ENCODE peak calls at places on chromosomes 6 and 20, in five cellular contexts. P is cardiac muscle cell, W is NCI-H345, N is right lobe of liver, F is lung microvascular endothelial cell. T is an unnamed sample.

GRCh38 chr6:47179286-47179685 is 130.4 kb downstream of the TNFRSF21 start:
- DNase-seq in P (no peak), W (no peak), N (no peak), F (no peak), T (no peak)

GRCh38 chr6:159116343-159116742 is 52.9 kb upstream of the FNDC1 start:
- DNase-seq in P (no peak), W (no peak), N (no peak), F (no peak), T (no peak)

GRCh38 chr20:251352-251751 is 6.2 kb upstream of the DEFB132 start:
- DNase-seq in P (no peak), W (no peak), N (no peak), F (no peak), T (no peak)

GRCh38 chr6:39313526-39314272 is 520 bp downstream of the KCNK17 start:
- DNase-seq in P (peak), W (no peak), N (no peak), F (no peak), T (no peak)

GRCh38 chr6:41939848-41940758 is 1.5 kb downstream of the CCND3 start:
- DNase-seq in P (no peak), W (no peak), N (peak), F (peak), T (no peak)

GRCh38 chr6:100116409-100117194 is 122.6 kb upstream of the MCHR2 start:
- DNase-seq in P (peak), W (peak), N (no peak), F (peak), T (peak)

GRCh38 chr20:11124849-11125505 is 451.2 kb upstream of the JAG1 start:
- DNase-seq in P (no peak), W (no peak), N (no peak), F (peak), T (no peak)

GRCh38 chr6:14031516-14031915 is 86.1 kb upstream of the CD83 start:
- DNase-seq in P (no peak), W (no peak), N (no peak), F (no peak), T (no peak)

GRCh38 chr6:168536196-168536595 is 95.2 kb downstream of the SMOC2 start:
- DNase-seq in P (no peak), W (no peak), N (no peak), F (no peak), T (no peak)

GRCh38 chr6:47149554-47149953 is 107.4 kb upstream of the ADGRF1 start:
- DNase-seq in P (no peak), W (no peak), N (no peak), F (no peak), T (no peak)

GRCh38 chr20:33119725-33120720 is 40.6 kb downstream of the BPIFB4 start:
- DNase-seq in P (no peak), W (no peak), N (no peak), F (no peak), T (no peak)

GRCh38 chr20:21702553-21703467 is 2.7 kb upstream of the PAX1 start:
- DNase-seq in P (peak), W (no peak), N (no peak), F (peak), T (no peak)

GRCh38 chr20:63133481-63134091 is 82.3 kb downstream of the YTHDF1 start:
- DNase-seq in P (no peak), W (no peak), N (peak), F (no peak), T (no peak)

T was measured in astrocyte of the cerebellum.